ENCODE peak calls at places on chromosomes 2 and 18, in six cellular contexts. W is stomach, V is transverse colon, Y is Peyer's patch, U is endodermal cell, K is astrocyte. S is an unnamed sample.

GRCh38 chr18:49664086-49664890 is 102.4 kb downstream of the LIPG start:
- DNase-seq in U (peak; percentile 76), W (no peak), K (no peak), V (peak; percentile 51), Y (no peak), S (no peak)

GRCh38 chr2:234395801-234396478 is 100.9 kb downstream of the ARL4C start:
- DNase-seq in K (no peak), U (peak; percentile 58), W (no peak), V (no peak), Y (no peak), S (no peak)

GRCh38 chr18:55833543-55833942 is 245.6 kb upstream of the TCF4 start:
- DNase-seq in Y (no peak), V (no peak), U (no peak), K (peak; percentile 99), W (no peak), S (no peak)

GRCh38 chr2:16006537-16007166 is 66.3 kb downstream of the MYCN start:
- DNase-seq in V (peak; percentile 25), Y (no peak), K (no peak), U (no peak), W (no peak), S (no peak)

GRCh38 chr2:86700705-86701104 is 19.4 kb upstream of the RMND5A start:
- DNase-seq in U (no peak), V (no peak), K (no peak), Y (no peak), W (no peak), S (no peak)

GRCh38 chr2:39094717-39095363 is 26.0 kb downstream of the SOS1 start:
- DNase-seq in U (no peak), Y (no peak), V (no peak), W (no peak), K (no peak), S (no peak)

GRCh38 chr2:191693151-191693550 is 15.2 kb downstream of the NABP1 start:
- DNase-seq in W (no peak), K (no peak), U (no peak), Y (no peak), V (no peak), S (no peak)

GRCh38 chr2:222707689-222708273 is 36.3 kb downstream of the MOGAT1 start:
- DNase-seq in U (no peak), W (no peak), V (no peak), K (peak; percentile 90), Y (no peak), S (no peak)

GRCh38 chr2:166516712-166517303 is 22.8 kb upstream of the SCN7A start:
- DNase-seq in U (peak; percentile 68), K (no peak), Y (no peak), W (no peak), V (peak; percentile 14), S (no peak)

GRCh38 chr2:128300621-128301020 is 18.0 kb downstream of the HS6ST1 start:
- DNase-seq in W (no peak), U (no peak), K (no peak), V (no peak), Y (no peak), S (peak; percentile 46)

GRCh38 chr2:26033270-26033768 is 565 bp upstream of the RAB10 start:
- DNase-seq in V (peak; percentile 88), K (peak; percentile 73), W (peak; percentile 74), Y (no peak), U (peak; percentile 94), S (no peak)

GRCh38 chr2:206801417-206801772 is 36.0 kb downstream of the FASTKD2 start:
- DNase-seq in V (no peak), Y (no peak), K (no peak), U (no peak), W (no peak), S (no peak)

GRCh38 chr2:7450188-7451156 is 533.3 kb downstream of the RNF144A start:
- DNase-seq in U (no peak), V (no peak), K (no peak), W (no peak), Y (no peak), S (no peak)

GRCh38 chr2:167706800-167707199 is 540.6 kb downstream of the STK39 start:
- DNase-seq in W (no peak), U (no peak), V (no peak), K (no peak), Y (no peak), S (no peak)

GRCh38 chr2:98554116-98554861 is 54.0 kb downstream of the COA5 start:
- DNase-seq in V (no peak), U (no peak), W (no peak), Y (peak; percentile 43), K (no peak), S (no peak)

GRCh38 chr2:38074047-38074774 is 1.7 kb downstream of the CYP1B1 start:
- DNase-seq in Y (no peak), V (no peak), U (peak; percentile 80), W (no peak), K (no peak), S (no peak)

DNA sequence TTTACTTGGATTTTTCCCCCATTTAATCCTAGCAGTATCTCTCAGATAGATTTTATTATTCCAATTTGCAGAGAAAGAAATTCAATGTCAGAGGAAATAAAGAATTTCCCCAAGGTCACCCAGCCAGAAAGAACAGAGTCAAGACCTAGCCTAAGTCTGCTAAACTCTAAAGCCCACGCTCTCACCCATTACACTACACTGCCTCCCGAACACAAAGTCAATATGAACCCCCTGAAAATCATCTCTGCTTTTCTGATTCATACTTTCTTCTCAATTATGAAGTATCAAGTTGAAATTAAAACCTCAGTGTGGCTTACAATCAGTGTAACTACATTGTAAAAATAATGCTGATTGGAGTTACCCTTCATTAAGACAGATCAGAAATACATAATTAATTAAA is 89.6 kb downstream of the METTL8 start:
- DNase-seq in U (no peak), V (no peak), Y (no peak), K (no peak), W (no peak), S (no peak)
- H3K4me3 ChIP-seq in U (no peak overlapping the region), V (no peak overlapping the region), Y (no peak overlapping the region), K (no peak overlapping the region), W (no peak overlapping the region), S (no peak overlapping the region)

DNA sequence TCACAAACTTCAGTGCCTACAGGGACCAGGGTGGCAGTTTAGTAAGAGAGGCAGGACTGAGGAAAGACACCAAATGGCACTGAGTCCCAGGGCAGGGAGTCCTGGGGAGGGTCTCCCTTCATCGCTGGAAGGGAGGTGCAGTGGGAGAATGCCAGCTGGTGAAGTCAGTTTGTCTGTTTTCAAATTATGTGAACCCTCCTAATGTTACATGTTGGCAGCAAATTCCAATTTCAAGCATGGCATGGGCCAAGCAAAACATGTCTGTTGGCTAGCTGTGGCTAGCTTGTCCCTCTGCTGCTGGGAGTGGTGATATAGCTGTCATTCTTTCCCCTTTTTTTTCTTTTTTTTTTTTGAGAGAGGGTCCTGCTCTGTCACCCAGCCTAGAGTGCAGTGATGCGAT is 55.9 kb upstream of the HAAO start:
- DNase-seq in W (no peak), U (peak; percentile 3), V (no peak), Y (no peak), K (no peak), S (no peak)
- H3K4me1 ChIP-seq in W (peaks cover 27% of the 10 kb centered on the region), U (no peaks in the 10 kb centered on the region), V (peaks cover 21% of the 10 kb centered on the region), Y (no peaks in the 10 kb centered on the region), K (peaks cover 6% of the 10 kb centered on the region), S (no peaks in the 10 kb centered on the region)

DNA sequence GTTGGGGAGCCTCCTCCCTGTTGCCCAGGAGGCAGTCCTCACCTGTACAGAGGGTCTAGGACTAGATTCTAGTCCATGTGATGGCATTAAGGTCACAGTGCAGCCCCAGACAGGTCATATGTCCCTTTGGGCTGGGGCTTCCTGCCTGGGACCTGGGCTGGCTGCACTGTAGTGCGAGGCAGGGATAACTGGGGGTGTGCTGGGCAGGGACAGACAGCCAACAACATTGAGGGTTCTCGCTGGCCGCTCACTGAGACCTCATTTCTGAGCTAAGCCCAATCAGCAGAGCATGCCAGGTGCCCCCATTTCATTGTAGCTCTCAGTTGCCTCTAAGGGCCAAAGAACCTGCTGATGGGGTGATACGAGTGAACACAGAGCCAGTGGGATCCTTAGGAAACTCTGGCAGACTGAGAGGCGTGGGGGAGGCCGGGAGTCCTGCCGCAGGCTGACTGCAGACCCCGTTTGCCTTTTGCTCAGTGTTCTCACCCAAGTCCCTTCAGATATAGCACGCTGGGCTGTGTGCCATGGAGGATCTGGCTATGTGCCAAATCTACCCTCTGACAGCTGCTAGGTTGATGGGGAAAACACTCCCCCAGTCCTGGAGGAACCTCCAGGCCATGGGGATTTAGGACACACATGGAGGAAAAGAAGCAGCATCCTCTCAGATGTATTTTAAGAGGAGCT is 51.9 kb downstream of the DYSF start:
- DNase-seq in Y (no peak), U (no peak), K (no peak), W (no peak), V (no peak), S (no peak)
- H3K27ac ChIP-seq in Y (no peak overlapping the region), U (no peak overlapping the region), K (no peak overlapping the region), W (peak overlapping the region; percentile 14), V (no peak overlapping the region), S (no peak overlapping the region)

DNA sequence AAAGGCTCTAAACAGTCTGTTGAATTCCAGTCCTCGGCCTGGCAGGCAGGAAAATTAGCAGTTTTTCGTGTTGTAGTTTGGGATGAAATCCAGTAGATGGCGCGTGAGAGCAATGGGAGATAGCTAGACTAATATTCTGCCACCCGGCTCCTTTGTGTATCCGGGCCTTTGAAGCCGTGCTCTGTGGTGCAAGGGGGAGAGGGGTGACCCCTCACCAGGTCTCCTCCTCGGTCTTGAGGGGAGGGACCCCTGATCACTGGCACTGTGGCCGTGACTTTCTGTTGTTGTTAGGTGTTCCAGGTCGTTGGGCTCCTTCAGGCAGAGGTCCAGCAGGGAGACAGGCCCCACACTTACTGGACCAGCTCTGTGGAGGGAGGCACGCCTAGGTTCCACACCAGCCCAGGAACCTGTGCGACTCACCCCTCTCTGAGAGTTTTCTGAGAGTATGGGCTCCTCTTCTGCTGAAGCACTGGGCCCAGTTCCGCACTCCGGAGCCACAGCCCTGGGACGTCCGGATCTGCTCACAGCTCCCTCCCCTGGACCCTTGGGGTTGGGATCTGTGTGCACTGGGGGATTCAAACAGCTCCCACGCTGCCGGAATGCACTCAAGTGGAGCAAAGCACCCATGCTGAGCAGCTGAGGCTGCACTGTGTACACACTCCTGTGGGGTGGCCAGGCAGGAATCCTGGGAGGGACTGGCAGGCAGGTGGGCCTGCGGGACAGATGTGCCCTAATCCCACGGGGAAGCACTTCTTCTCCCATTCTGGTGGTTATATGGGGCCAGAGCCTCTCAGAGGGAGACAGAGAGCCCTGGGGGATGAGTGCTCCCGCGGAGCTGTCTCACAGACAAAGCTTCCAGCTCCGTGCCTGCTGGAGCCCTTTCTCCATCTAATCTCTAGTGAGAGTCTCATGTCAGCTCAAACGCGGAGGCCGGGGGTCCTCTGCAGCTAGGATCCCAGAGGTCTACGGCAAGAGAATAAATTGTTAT is 8.8 kb downstream of the GKN2 start:
- DNase-seq in W (peak; percentile 67), Y (peak; percentile 37), U (peak; percentile 92), V (peak; percentile 59), K (peak; percentile 14), S (peak; percentile 64)
- H3K4me3 ChIP-seq in W (no peak overlapping the region), Y (no peak overlapping the region), U (no peak overlapping the region), V (no peak overlapping the region), K (no peak overlapping the region), S (no peak overlapping the region)

DNA sequence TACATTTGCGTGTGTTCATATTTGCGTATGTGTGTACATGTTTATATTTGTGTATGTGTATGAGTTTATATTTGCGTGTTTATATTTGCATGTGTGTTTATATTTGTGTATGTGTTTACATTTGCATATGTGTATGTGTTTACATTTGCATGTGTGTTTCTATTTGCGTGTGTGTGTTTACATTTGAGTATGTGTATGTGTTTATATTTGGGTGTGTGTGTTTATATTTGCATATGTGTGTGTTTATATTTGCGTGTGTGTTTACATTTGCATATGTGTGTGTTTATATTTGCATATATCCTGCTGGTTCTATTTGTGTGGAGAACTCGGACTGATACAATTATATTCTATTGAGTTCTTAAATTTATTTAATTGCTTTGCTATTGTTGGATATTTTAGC is 115.2 kb upstream of the CTDP1 start:
- DNase-seq in U (no peak), W (no peak), Y (no peak), K (no peak), V (no peak), S (no peak)
- H3K4me1 ChIP-seq in U (peaks cover 6% of the 10 kb centered on the region), W (peaks cover 8% of the 10 kb centered on the region), Y (no peaks in the 10 kb centered on the region), K (peaks cover 16% of the 10 kb centered on the region), V (no peaks in the 10 kb centered on the region), S (no peaks in the 10 kb centered on the region)